ENCODE peak calls at places on chromosome 19, in eight cellular contexts. H, I, S, B, F, Z, T and M are unnamed samples.

GRCh38 chr19:38617283-38617763 is 430 bp downstream of the MAP4K1 start:
- DNase-seq in H (no peak), I (peak), S (no peak), B (no peak), F (no peak), Z (no peak), T (no peak), M (no peak)

GRCh38 chr19:17406887-17407196 is 1.4 kb upstream of the BST2 start:
- DNase-seq in H (no peak), I (peak), S (no peak), B (no peak), F (no peak), Z (no peak), T (no peak), M (no peak)

GRCh38 chr19:1264801-1265610 is 4.1 kb upstream of the CIRBP start:
- DNase-seq in H (peak), I (peak), S (peak), B (peak), F (peak), Z (peak), T (no peak), M (peak)

GRCh38 chr19:29823581-29824330 is 12.0 kb downstream of the CCNE1 start:
- DNase-seq in H (no peak), I (no peak), S (no peak), B (no peak), F (no peak), Z (no peak), T (no peak), M (no peak)

GRCh38 chr19:542173-542866 is 1.5 kb upstream of the GZMM start:
- DNase-seq in H (no peak), I (no peak), S (no peak), B (peak), F (no peak), Z (no peak), T (no peak), M (no peak)

GRCh38 chr19:39052243-39052746 is 19.9 kb upstream of the FBXO27 start:
- DNase-seq in H (peak), I (peak), S (peak), B (peak), F (peak), Z (peak), T (peak), M (no peak)

GRCh38 chr19:19538077-19538764 is at the start of gene CILP2:
- DNase-seq in H (no peak), I (peak), S (no peak), B (peak), F (peak), Z (peak), T (no peak), M (no peak)

GRCh38 chr19:17405250-17406038 is at the start of gene BST2:
- DNase-seq in H (peak), I (peak), S (peak), B (peak), F (peak), Z (peak), T (no peak), M (no peak)

GRCh38 chr19:15436012-15436825 is 13.5 kb downstream of the WIZ start:
- DNase-seq in H (no peak), I (no peak), S (no peak), B (no peak), F (no peak), Z (no peak), T (no peak), M (no peak)

GRCh38 chr19:19204181-19204580 is 967 bp upstream of the NR2C2AP start:
- DNase-seq in H (no peak), I (no peak), S (no peak), B (no peak), F (no peak), Z (no peak), T (no peak), M (no peak)

GRCh38 chr19:45863840-45864628 is at the start of gene FOXA3:
- DNase-seq in H (no peak), I (peak), S (peak), B (peak), F (peak), Z (peak), T (no peak), M (no peak)

GRCh38 chr19:31349160-31349881 is at the start of gene TSHZ3:
- DNase-seq in H (peak), I (no peak), S (peak), B (peak), F (no peak), Z (peak), T (no peak), M (peak)

GRCh38 chr19:43572172-43572588 is 3.1 kb downstream of the XRCC1 start:
- DNase-seq in H (no peak), I (no peak), S (no peak), B (no peak), F (no peak), Z (peak), T (no peak), M (no peak)

GRCh38 chr19:9159891-9160290 is 18.9 kb upstream of the OR7D2 start:
- DNase-seq in H (no peak), I (no peak), S (no peak), B (no peak), F (no peak), Z (no peak), T (no peak), M (no peak)

GRCh38 chr19:52896431-52897148 is 845 bp downstream of the ZNF320 start:
- DNase-seq in H (peak), I (peak), S (peak), B (no peak), F (peak), Z (peak), T (no peak), M (no peak)

GRCh38 chr19:5308471-5309437 is 31.9 kb downstream of the PTPRS start:
- DNase-seq in H (peak), I (peak), S (peak), B (no peak), F (no peak), Z (peak), T (peak), M (no peak)

GRCh38 chr19:5306531-5306930 is 34.1 kb downstream of the PTPRS start:
- DNase-seq in H (no peak), I (no peak), S (no peak), B (no peak), F (no peak), Z (no peak), T (no peak), M (no peak)

GRCh38 chr19:5312058-5312457 is 28.6 kb downstream of the PTPRS start:
- DNase-seq in H (no peak), I (no peak), S (no peak), B (no peak), F (no peak), Z (no peak), T (no peak), M (no peak)

GRCh38 chr19:5307655-5308054 is 33.0 kb downstream of the PTPRS start:
- DNase-seq in H (no peak), I (no peak), S (no peak), B (no peak), F (no peak), Z (no peak), T (no peak), M (no peak)

GRCh38 chr19:5309438-5310204 is 31.0 kb downstream of the PTPRS start:
- DNase-seq in H (no peak), I (no peak), S (no peak), B (no peak), F (no peak), Z (no peak), T (no peak), M (no peak)
- TF ChIP-seq CTCF in H (no peak), I (peak), S (peak), B (no peak), F (no peak), Z (no peak), T (peak), M (no peak)

GRCh38 chr19:57314146-57314545 is 6.1 kb upstream of the ZNF543 start:
- DNase-seq in H (no peak), I (no peak), S (no peak), B (no peak), F (no peak), Z (no peak), T (no peak), M (no peak)
- TF ChIP-seq CTCF in H (no peak), I (no peak), S (no peak), B (no peak), F (no peak), Z (no peak), T (no peak), M (no peak)

GRCh38 chr19:7197760-7198696 is 96.2 kb downstream of the INSR start:
- DNase-seq in H (peak), I (peak), S (peak), B (peak), F (peak), Z (peak), T (peak), M (peak)
- TF ChIP-seq CTCF in H (peak), I (no peak), S (peak), B (peak), F (no peak), Z (peak), T (no peak), M (no peak)

GRCh38 chr19:12733369-12733896 is 1.1 kb downstream of the TRIR start:
- DNase-seq in H (peak), I (peak), S (peak), B (no peak), F (no peak), Z (peak), T (no peak), M (peak)
- TF ChIP-seq CTCF in H (peak), I (peak), S (peak), B (no peak), F (no peak), Z (peak), T (peak), M (peak)

GRCh38 chr19:48064509-48064908 is 20.6 kb upstream of the CABP5 start:
- DNase-seq in H (no peak), I (no peak), S (peak), B (no peak), F (no peak), Z (no peak), T (no peak), M (peak)

GRCh38 chr19:48069435-48069834 is 25.6 kb upstream of the CABP5 start:
- DNase-seq in H (no peak), I (no peak), S (no peak), B (no peak), F (no peak), Z (no peak), T (no peak), M (no peak)
- TF ChIP-seq CTCF in H (no peak), I (no peak), S (no peak), B (no peak), F (no peak), Z (no peak), T (no peak), M (peak)

DNA sequence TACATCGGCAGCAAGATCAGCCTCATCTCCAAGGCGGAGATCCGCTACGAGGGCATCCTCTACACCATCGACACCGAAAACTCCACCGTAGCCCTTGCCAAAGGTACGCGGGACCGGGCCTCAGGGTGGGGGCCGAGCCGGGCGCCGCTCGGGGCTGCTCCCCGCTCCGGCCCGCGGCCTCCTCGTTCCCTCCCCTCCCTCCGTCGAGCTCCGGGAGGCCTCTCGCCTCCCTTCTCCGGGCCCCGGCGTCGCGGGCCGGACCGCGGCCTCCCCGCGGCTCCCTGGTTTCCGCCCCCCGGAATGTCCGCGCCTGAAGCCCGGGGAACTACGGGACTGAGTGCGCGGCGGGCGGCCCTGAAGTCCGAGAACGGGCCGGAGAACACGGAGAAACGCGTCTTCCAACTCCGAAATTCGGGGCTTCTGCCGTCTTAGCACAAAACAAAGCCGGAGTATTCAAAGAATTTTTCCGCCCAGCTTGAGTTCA is 399 bp downstream of the LSM14A start:
- DNase-seq in H (no peak), I (peak), S (no peak), B (no peak), F (no peak), Z (peak), T (no peak), M (no peak)
- TF ChIP-seq CTCF in H (no peak), I (no peak), S (no peak), B (no peak), F (no peak), Z (no peak), T (no peak), M (no peak)

GRCh38 chr19:4362871-4363545 is 19.6 kb downstream of the MPND start:
- DNase-seq in H (no peak), I (peak), S (no peak), B (peak), F (no peak), Z (no peak), T (no peak), M (no peak)
- TF ChIP-seq CTCF in H (no peak), I (peak), S (peak), B (peak), F (peak), Z (no peak), T (peak), M (peak)

DNA sequence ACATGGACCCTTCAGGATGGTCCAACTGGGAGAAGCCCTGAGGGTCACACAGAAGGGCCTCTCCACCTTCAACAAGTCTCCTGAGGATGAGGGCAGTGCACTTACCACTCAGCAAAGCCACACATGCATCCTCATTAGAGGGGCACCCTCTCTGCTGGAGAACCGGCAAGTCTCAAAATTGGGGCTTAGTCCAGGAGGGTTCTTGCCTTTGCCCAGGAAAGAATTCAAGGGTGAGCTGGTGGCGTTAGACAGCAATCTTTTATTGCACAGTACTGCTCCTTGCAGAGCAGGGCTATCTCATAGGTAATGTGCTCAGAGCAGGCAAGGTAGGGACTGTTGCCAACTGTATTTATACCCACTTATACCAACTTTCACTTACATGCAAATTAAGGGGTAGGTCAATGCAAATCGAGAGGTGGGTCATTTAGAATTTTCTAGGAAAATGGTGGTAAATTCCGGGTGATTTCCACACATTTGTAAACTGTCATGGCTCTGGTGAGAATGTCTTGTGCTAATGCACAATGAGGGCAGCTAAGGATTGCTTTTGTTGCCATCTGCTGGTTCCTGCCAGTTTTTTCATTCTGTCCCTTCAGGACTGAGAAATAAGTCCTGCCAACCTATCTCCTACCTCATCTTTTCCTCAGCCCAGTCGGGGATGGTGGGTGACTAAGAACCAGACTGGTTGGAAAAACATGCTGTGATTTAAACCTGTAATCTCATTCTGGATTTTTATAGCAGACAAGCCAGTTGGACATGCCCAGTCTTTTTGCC is 27.8 kb upstream of the IGSF23 start:
- DNase-seq in H (peak), I (no peak), S (peak), B (no peak), F (no peak), Z (no peak), T (no peak), M (peak)
- TF ChIP-seq CTCF in H (peak), I (peak), S (peak), B (no peak), F (no peak), Z (peak), T (peak), M (peak)

DNA sequence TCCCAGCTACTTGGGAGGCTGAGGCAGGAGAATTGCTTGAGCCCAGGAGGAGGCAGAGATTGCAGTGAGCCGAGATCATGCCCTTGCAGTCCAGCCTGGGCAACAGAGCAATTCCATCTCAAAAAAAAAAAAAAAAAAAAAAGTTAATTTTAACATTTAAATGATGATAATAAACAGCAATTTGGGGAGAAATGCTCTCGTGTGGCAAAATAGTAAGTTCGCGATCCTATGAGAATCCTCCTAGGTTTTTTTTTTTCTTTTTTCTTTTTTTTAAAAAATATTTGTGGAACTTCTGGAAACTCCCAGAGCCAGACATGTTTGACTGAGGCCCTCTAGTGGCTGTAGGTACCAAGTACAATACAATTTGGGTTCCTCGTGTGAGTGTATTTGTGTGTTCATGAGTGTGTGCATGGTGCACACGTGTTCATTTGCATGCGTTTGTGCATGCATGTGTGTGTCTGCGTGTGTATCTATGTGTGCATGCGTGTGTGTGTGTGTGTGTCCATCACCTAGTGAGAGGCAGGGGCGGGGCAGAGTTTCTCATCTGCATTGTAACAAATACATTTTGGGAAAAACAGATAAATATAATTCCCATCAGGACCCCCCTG is 31.2 kb downstream of the TMPRSS9 start:
- DNase-seq in H (peak), I (peak), S (peak), B (no peak), F (peak), Z (peak), T (peak), M (peak)
- TF ChIP-seq CTCF in H (peak), I (peak), S (peak), B (peak), F (peak), Z (peak), T (peak), M (peak)

DNA sequence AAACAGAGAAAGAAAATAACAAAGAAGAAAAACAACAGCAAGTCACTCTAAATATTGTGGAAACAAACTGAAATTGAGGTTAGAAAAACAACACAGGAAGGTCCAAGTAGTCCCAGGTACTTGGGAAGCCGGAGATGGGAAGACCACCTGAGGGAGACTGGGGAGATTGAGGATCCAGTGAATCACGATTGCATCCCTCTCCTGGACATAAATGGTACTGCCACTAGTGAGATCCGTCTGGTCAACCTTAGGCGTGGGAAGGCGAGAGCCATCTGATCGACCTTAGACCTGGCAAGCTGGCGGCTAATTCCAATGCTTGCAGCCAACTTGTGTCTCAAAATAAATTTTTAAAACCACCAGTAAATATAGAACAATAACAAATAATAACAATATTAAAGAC is 81.9 kb downstream of the ZNF726 start:
- DNase-seq in H (no peak), I (peak), S (no peak), B (no peak), F (no peak), Z (no peak), T (no peak), M (no peak)
- TF ChIP-seq CTCF in H (peak), I (peak), S (peak), B (no peak), F (peak), Z (no peak), T (peak), M (peak)